ENCODE peak calls at places on chromosomes 13 and 19, in eight cellular contexts. H, O, C, F, X, E, A and D are unnamed samples.
A peak's percentile ranks its signal among the peaks of the same experiment; 100 is the strongest.

GRCh38 chr13:71408416-71408815 is 458.6 kb downstream of the DACH1 start:
- DNase-seq in C (no peak), O (no peak), A (no peak), F (no peak), H (no peak), E (no peak), X (no peak), D (no peak)

GRCh38 chr19:14632286-14632685 is 42.4 kb downstream of the ADGRE3 start:
- DNase-seq in H (no peak), F (no peak), O (no peak), X (no peak), E (no peak), A (no peak), C (no peak), D (no peak)

GRCh38 chr13:41075034-41075433 is 13.7 kb downstream of the WBP4 start:
- DNase-seq in C (peak; percentile 12), X (no peak), F (no peak), E (no peak), A (no peak), O (peak; percentile 23), H (no peak), D (peak; percentile 14)

GRCh38 chr13:95083758-95084157 is 217.5 kb downstream of the ABCC4 start:
- DNase-seq in H (no peak), O (no peak), C (no peak), A (no peak), X (no peak), E (peak; percentile 40), F (peak; percentile 18), D (no peak)

GRCh38 chr13:31046711-31047279 is 114.3 kb downstream of the TEX26 start:
- DNase-seq in C (no peak), E (no peak), H (no peak), F (no peak), A (no peak), X (no peak), O (no peak), D (no peak)

GRCh38 chr13:75934889-75935288 is 298.8 kb downstream of the LMO7 start:
- DNase-seq in A (no peak), X (no peak), H (no peak), E (peak; percentile 37), C (no peak), F (no peak), O (no peak), D (no peak)

GRCh38 chr13:112928958-112929777 is 39.8 kb upstream of the MCF2L start:
- DNase-seq in X (no peak), E (peak; percentile 2), A (no peak), C (no peak), O (no peak), F (no peak), H (no peak), D (no peak)

GRCh38 chr19:15621801-15622200 is 6.8 kb downstream of the CYP4F8 start:
- DNase-seq in F (no peak), O (no peak), X (no peak), H (no peak), A (no peak), C (no peak), E (no peak), D (no peak)

GRCh38 chr19:50416815-50417137 is 2.0 kb upstream of the SPIB start:
- DNase-seq in X (no peak), F (no peak), H (no peak), O (no peak), C (no peak), E (no peak), A (no peak), D (no peak)

GRCh38 chr19:37505958-37506386 is 767 bp upstream of the ZNF793 start:
- DNase-seq in E (no peak), X (no peak), C (no peak), H (no peak), O (no peak), F (no peak), A (no peak), D (no peak)

GRCh38 chr13:57557979-57558529 is 73.5 kb upstream of the PCDH17 start:
- DNase-seq in O (no peak), F (no peak), E (no peak), C (no peak), X (no peak), H (no peak), A (no peak), D (no peak)

GRCh38 chr13:39895254-39895653 is 239.8 kb downstream of the COG6 start:
- DNase-seq in O (no peak), X (no peak), E (no peak), H (no peak), F (no peak), A (no peak), C (no peak), D (no peak)

GRCh38 chr13:103098535-103098934 is 32.3 kb upstream of the SLC10A2 start:
- DNase-seq in O (no peak), A (no peak), H (no peak), C (no peak), F (no peak), X (no peak), E (no peak), D (no peak)

GRCh38 chr19:31518626-31519025 is 169.4 kb upstream of the TSHZ3 start:
- DNase-seq in C (no peak), E (no peak), O (no peak), F (no peak), H (no peak), A (no peak), X (no peak), D (no peak)

GRCh38 chr13:92806215-92806614 is 420.4 kb upstream of the GPC6 start:
- DNase-seq in F (no peak), X (no peak), C (no peak), O (no peak), E (peak; percentile 43), A (no peak), H (no peak), D (no peak)

GRCh38 chr13:31538067-31539042 is 201.0 kb upstream of the RXFP2 start:
- DNase-seq in A (no peak), E (no peak), O (no peak), C (no peak), X (no peak), F (no peak), H (no peak), D (no peak)

GRCh38 chr19:55344444-55344843 is 4.8 kb downstream of the KMT5C start:
- DNase-seq in E (no peak), A (no peak), X (no peak), O (no peak), F (no peak), C (no peak), H (no peak), D (no peak)

GRCh38 chr13:108957369-108958012 is 328.1 kb downstream of the MYO16 start:
- DNase-seq in E (peak; percentile 94), H (no peak), X (no peak), O (no peak), C (no peak), F (peak; percentile 64), A (no peak), D (no peak)

GRCh38 chr13:66899955-66900354 is 330.2 kb downstream of the PCDH9 start:
- DNase-seq in O (no peak), C (no peak), F (no peak), H (no peak), X (no peak), A (no peak), E (no peak), D (no peak)

GRCh38 chr19:8342684-8343482 is at the start of gene KANK3:
- DNase-seq in H (peak; percentile 88), F (peak; percentile 60), C (peak; percentile 88), X (peak; percentile 85), E (no peak), A (peak; percentile 96), O (peak; percentile 90), D (peak; percentile 85)

GRCh38 chr13:51437550-51438127 is 15.2 kb downstream of the INTS6 start:
- DNase-seq in H (no peak), O (no peak), C (no peak), A (no peak), F (no peak), E (no peak), X (no peak), D (no peak)